ENCODE peak calls at places on chromosome 4, in eight cellular contexts. P is activated effector memory CD4-positive, alpha-beta T cell treated with Interleukin-2 at 50 U/mL for 16 hours; X is SK-N-SH; F is aorta; U is HTR-8/SVneo; A is NCI-H1092 treated with DMSO at 0.1 percent for 48 hours; G is breast epithelium; I is substantia nigra. Q is an unnamed sample.

GRCh38 chr4:176792348-176793059 is at the start of gene VEGFC:
- DNase-seq in P (no peak), X (peak), F (peak), U (peak), A (no peak), G (no peak), I (peak), Q (peak)

GRCh38 chr4:28073860-28074555 is 1213.4 kb downstream of the STIM2 start:
- DNase-seq in P (no peak), X (no peak), F (no peak), U (peak), A (no peak), G (no peak), I (no peak), Q (no peak)

GRCh38 chr4:120443111-120443510 is 376.5 kb upstream of the MAD2L1 start:
- DNase-seq in P (no peak), X (no peak), F (no peak), U (no peak), A (no peak), G (no peak), I (no peak), Q (no peak)

GRCh38 chr4:31194823-31195222 is 474.7 kb downstream of the PCDH7 start:
- DNase-seq in P (no peak), X (no peak), F (no peak), U (no peak), A (peak), G (no peak), I (no peak), Q (peak)

GRCh38 chr4:2450394-2451035 is 18.4 kb upstream of the RNF4 start:
- DNase-seq in P (no peak), X (no peak), F (peak), U (no peak), A (no peak), G (no peak), I (no peak), Q (no peak)

GRCh38 chr4:27702710-27703431 is 842.2 kb downstream of the STIM2 start:
- DNase-seq in P (no peak), X (peak), F (no peak), U (peak), A (no peak), G (no peak), I (peak), Q (peak)

GRCh38 chr4:89039735-89040338 is 17.1 kb downstream of the FAM13A start:
- DNase-seq in P (no peak), X (no peak), F (no peak), U (no peak), A (no peak), G (no peak), I (no peak), Q (no peak)

GRCh38 chr4:85909851-85910250 is 434.9 kb downstream of the ARHGAP24 start:
- DNase-seq in P (no peak), X (no peak), F (no peak), U (no peak), A (no peak), G (no peak), I (no peak), Q (no peak)

GRCh38 chr4:151561551-151562256 is 152.7 kb downstream of the FHIP1A start:
- DNase-seq in P (no peak), X (no peak), F (no peak), U (no peak), A (no peak), G (no peak), I (no peak), Q (no peak)

GRCh38 chr4:126851391-126851790 is 781.4 kb upstream of the INTU start:
- DNase-seq in P (no peak), X (no peak), F (no peak), U (peak), A (no peak), G (no peak), I (no peak), Q (no peak)

GRCh38 chr4:145352438-145353145 is 129.1 kb upstream of the SMAD1 start:
- DNase-seq in P (no peak), X (no peak), F (no peak), U (no peak), A (peak), G (no peak), I (no peak), Q (no peak)

GRCh38 chr4:87037921-87038320 is 103.1 kb downstream of the AFF1 start:
- DNase-seq in P (no peak), X (no peak), F (no peak), U (no peak), A (no peak), G (no peak), I (no peak), Q (no peak)

GRCh38 chr4:13196721-13197120 is 287.4 kb downstream of the RAB28 start:
- DNase-seq in P (no peak), X (no peak), F (no peak), U (no peak), A (no peak), G (no peak), I (no peak), Q (no peak)

GRCh38 chr4:6710282-6710681 is 617 bp upstream of the MRFAP1L1 start:
- DNase-seq in P (no peak), X (no peak), F (no peak), U (no peak), A (no peak), G (no peak), I (no peak), Q (no peak)

GRCh38 chr4:77959566-77960338 is 97.1 kb downstream of the MRPL1 start:
- DNase-seq in P (no peak), X (peak), F (no peak), U (peak), A (peak), G (no peak), I (no peak), Q (peak)

GRCh38 chr4:82422616-82423015 is 7.6 kb downstream of the HNRNPDL start:
- DNase-seq in P (no peak), X (no peak), F (no peak), U (no peak), A (no peak), G (no peak), I (no peak), Q (no peak)

GRCh38 chr4:37858877-37859276 is 32.0 kb upstream of the TBC1D1 start:
- DNase-seq in P (no peak), X (no peak), F (no peak), U (no peak), A (no peak), G (no peak), I (no peak), Q (no peak)

GRCh38 chr4:184825394-184826314 is at the start of gene ACSL1:
- DNase-seq in P (peak), X (peak), F (peak), U (peak), A (peak), G (peak), I (peak), Q (peak)

GRCh38 chr4:106585920-106586349 is 217.4 kb upstream of the GIMD1 start:
- DNase-seq in P (no peak), X (no peak), F (no peak), U (no peak), A (no peak), G (no peak), I (no peak), Q (no peak)

GRCh38 chr4:72319596-72319995 is 249.4 kb downstream of the ADAMTS3 start:
- DNase-seq in P (no peak), X (no peak), F (no peak), U (no peak), A (no peak), G (no peak), I (no peak), Q (no peak)

GRCh38 chr4:141840299-141840986 is 204.1 kb downstream of the IL15 start:
- DNase-seq in P (no peak), X (no peak), F (no peak), U (no peak), A (no peak), G (no peak), I (no peak), Q (no peak)

GRCh38 chr4:130559268-130559667 is 1463.3 kb downstream of the C4orf33 start:
- DNase-seq in P (no peak), X (no peak), F (no peak), U (no peak), A (no peak), G (no peak), I (no peak), Q (no peak)

GRCh38 chr4:118703118-118703517 is 17.9 kb downstream of the METTL14 start:
- DNase-seq in P (no peak), X (no peak), F (no peak), U (no peak), A (no peak), G (no peak), I (no peak), Q (no peak)

GRCh38 chr4:54099287-54099958 is 540 bp upstream of the GSX2 start:
- DNase-seq in P (no peak), X (no peak), F (no peak), U (no peak), A (no peak), G (no peak), I (no peak), Q (no peak)

GRCh38 chr4:24857996-24858395 is 54.8 kb downstream of the CCDC149 start:
- DNase-seq in P (no peak), X (no peak), F (peak), U (no peak), A (no peak), G (no peak), I (no peak), Q (no peak)

GRCh38 chr4:185648631-185649030 is 113.3 kb upstream of the PDLIM3 start:
- DNase-seq in P (no peak), X (no peak), F (no peak), U (no peak), A (no peak), G (no peak), I (no peak), Q (no peak)

GRCh38 chr4:123505457-123506310 is 109.1 kb downstream of the SPRY1 start:
- DNase-seq in P (no peak), X (peak), F (peak), U (no peak), A (peak), G (no peak), I (peak), Q (peak)

GRCh38 chr4:2367626-2368025 is 50.8 kb downstream of the ZFYVE28 start:
- DNase-seq in P (no peak), X (no peak), F (peak), U (no peak), A (no peak), G (no peak), I (no peak), Q (no peak)

GRCh38 chr4:171203425-171203824 is 609.8 kb upstream of the GALNTL6 start:
- DNase-seq in P (no peak), X (no peak), F (no peak), U (peak), A (no peak), G (no peak), I (no peak), Q (no peak)

GRCh38 chr4:88511236-88511635 is 12.3 kb downstream of the PYURF start:
- DNase-seq in P (no peak), X (no peak), F (no peak), U (no peak), A (no peak), G (no peak), I (no peak), Q (no peak)

GRCh38 chr4:183438458-183439113 is 5.8 kb upstream of the CDKN2AIP start:
- DNase-seq in P (no peak), X (no peak), F (no peak), U (peak), A (no peak), G (peak), I (no peak), Q (no peak)

GRCh38 chr4:152382057-152382785 is 153.7 kb downstream of the FBXW7 start:
- DNase-seq in P (no peak), X (no peak), F (no peak), U (no peak), A (no peak), G (no peak), I (no peak), Q (no peak)

GRCh38 chr4:35993606-35994005 is 250.7 kb downstream of the ARAP2 start:
- DNase-seq in P (no peak), X (no peak), F (no peak), U (no peak), A (no peak), G (no peak), I (no peak), Q (no peak)

GRCh38 chr4:83361416-83362196 is 27.0 kb upstream of the HPSE start:
- DNase-seq in P (no peak), X (no peak), F (no peak), U (no peak), A (no peak), G (no peak), I (no peak), Q (no peak)

GRCh38 chr4:87620491-87620890 is 12.2 kb downstream of the DSPP start:
- DNase-seq in P (no peak), X (no peak), F (no peak), U (no peak), A (no peak), G (no peak), I (no peak), Q (no peak)

GRCh38 chr4:109186458-109186945 is 116.0 kb downstream of the COL25A1 start:
- DNase-seq in P (no peak), X (no peak), F (no peak), U (no peak), A (no peak), G (no peak), I (no peak), Q (no peak)

GRCh38 chr4:25585901-25586523 is 69.6 kb upstream of the SLC34A2 start:
- DNase-seq in P (no peak), X (no peak), F (no peak), U (no peak), A (no peak), G (no peak), I (no peak), Q (no peak)

GRCh38 chr4:74433541-74434172 is 11.3 kb upstream of the AREG start:
- DNase-seq in P (no peak), X (peak), F (no peak), U (no peak), A (no peak), G (no peak), I (no peak), Q (no peak)